ENCODE peak calls at places on chromosome 12, in seven cellular contexts. C is T-helper 2 cell; D is NCI-H345; N is WTC11; K is activated CD4-positive, alpha-beta memory T cell treated with anti-CD3 and anti-CD28 coated beads, Interleukin-2, amount 10 ng/mL, durations not matched to agents 7 days and 5 days; J is activated T-cell treated with anti-CD3 and anti-CD28 coated beads for 4 hours; X is adipocyte. Z is an unnamed sample.
A peak's percentile ranks its signal among the peaks of the same experiment; 100 is the strongest.

GRCh38 chr12:67667276-67668073 is 18.9 kb downstream of the DYRK2 start:
- DNase-seq in N (no peak), J (no peak), D (no peak), X (no peak), K (no peak), C (no peak), Z (no peak)

GRCh38 chr12:62977419-62977818 is 42.5 kb upstream of the PPM1H start:
- DNase-seq in K (no peak), C (no peak), N (no peak), J (no peak), D (peak; percentile 23), X (peak; percentile 42), Z (no peak)

GRCh38 chr12:49942512-49942893 is 8.0 kb upstream of the AQP2 start:
- DNase-seq in D (no peak), X (no peak), N (no peak), K (no peak), J (no peak), C (no peak), Z (no peak)

GRCh38 chr12:70052931-70053497 is 190.2 kb upstream of the CNOT2 start:
- DNase-seq in K (no peak), D (no peak), X (peak; percentile 94), J (no peak), C (no peak), N (no peak), Z (peak; percentile 80)

GRCh38 chr12:18171571-18171970 is 81.6 kb upstream of the RERGL start:
- DNase-seq in C (no peak), K (no peak), D (no peak), X (peak; percentile 37), J (no peak), N (no peak), Z (no peak)

GRCh38 chr12:66092559-66093269 is 37.8 kb downstream of the LLPH start:
- DNase-seq in J (no peak), N (no peak), X (peak; percentile 67), C (no peak), K (no peak), D (no peak), Z (peak; percentile 16)

GRCh38 chr12:85310456-85311076 is 30.5 kb downstream of the ALX1 start:
- DNase-seq in K (no peak), N (no peak), X (peak; percentile 52), C (no peak), D (no peak), J (no peak), Z (no peak)

GRCh38 chr12:85244561-85244960 is 35.5 kb upstream of the ALX1 start:
- DNase-seq in D (no peak), J (no peak), N (no peak), C (no peak), X (peak; percentile 85), K (no peak), Z (no peak)

GRCh38 chr12:88839486-88839885 is 259.2 kb upstream of the KITLG start:
- DNase-seq in C (no peak), N (no peak), D (no peak), J (no peak), X (no peak), K (no peak), Z (no peak)

GRCh38 chr12:53166837-53167236 is 13.7 kb upstream of the ZNF740 start:
- DNase-seq in J (no peak), C (no peak), D (no peak), K (no peak), N (no peak), X (no peak), Z (no peak)

GRCh38 chr12:40473979-40474378 is 218.3 kb upstream of the CNTN1 start:
- DNase-seq in X (no peak), C (no peak), N (no peak), K (no peak), D (peak; percentile 63), J (no peak), Z (no peak)

GRCh38 chr12:10406725-10407124 is 2.8 kb downstream of the KLRC4 start:
- DNase-seq in C (no peak), X (no peak), N (no peak), D (no peak), J (no peak), K (no peak), Z (no peak)

GRCh38 chr12:44889162-44889561 is 13.0 kb upstream of the NELL2 start:
- DNase-seq in J (no peak), N (no peak), K (no peak), C (no peak), X (no peak), D (no peak), Z (no peak)

GRCh38 chr12:27493260-27493935 is 30.6 kb upstream of the PPFIBP1 start:
- DNase-seq in D (no peak), N (no peak), J (no peak), K (no peak), C (no peak), X (no peak), Z (no peak)

GRCh38 chr12:105229446-105229845 is 6.5 kb downstream of the APPL2 start:
- DNase-seq in N (no peak), J (no peak), C (no peak), X (no peak), K (no peak), D (no peak), Z (no peak)

Z was measured in epithelial cell of proximal tubule.